ENCODE peak calls at places on chromosomes 2 and 18, in seven cellular contexts. V is mesenchymal stem cell; W is CD8-positive, alpha-beta memory T cell; O is MM.1S; S is heart right ventricle; N is dorsolateral prefrontal cortex; C is CD4-positive, alpha-beta T cell. Q is an unnamed sample.

GRCh38 chr2:36362291-36362690 is 6.7 kb downstream of the CRIM1 start:
- DNase-seq in V (peak; percentile 71), W (no peak), O (no peak), S (no peak), N (no peak), C (no peak), Q (no peak)

GRCh38 chr2:14560686-14561085 is 71.8 kb upstream of the LRATD1 start:
- DNase-seq in V (no peak), W (no peak), O (no peak), S (no peak), N (no peak), C (no peak), Q (no peak)

GRCh38 chr2:191436368-191437055 is 191.3 kb downstream of the MYO1B start:
- DNase-seq in V (peak; percentile 36), W (no peak), O (no peak), S (no peak), N (no peak), C (no peak), Q (no peak)

GRCh38 chr2:6445156-6445555 is 420.6 kb downstream of the CMPK2 start:
- DNase-seq in V (no peak), W (no peak), O (no peak), S (no peak), N (no peak), C (no peak), Q (no peak)

GRCh38 chr2:163601377-163601776 is 134.4 kb downstream of the FIGN start:
- DNase-seq in V (peak; percentile 75), W (no peak), O (no peak), S (no peak), N (no peak), C (no peak), Q (no peak)

GRCh38 chr2:62348700-62349099 is 152.8 kb downstream of the B3GNT2 start:
- DNase-seq in V (no peak), W (no peak), O (peak; percentile 14), S (no peak), N (no peak), C (no peak), Q (no peak)

GRCh38 chr2:40401896-40402295 is 50.0 kb downstream of the SLC8A1 start:
- DNase-seq in V (peak; percentile 85), W (no peak), O (no peak), S (no peak), N (no peak), C (no peak), Q (no peak)

GRCh38 chr18:24293254-24293653 is 104.4 kb downstream of the OSBPL1A start:
- DNase-seq in V (no peak), W (no peak), O (no peak), S (no peak), N (no peak), C (no peak), Q (no peak)

GRCh38 chr2:83106853-83107252 is 1352.2 kb downstream of the SUCLG1 start:
- DNase-seq in V (no peak), W (no peak), O (no peak), S (no peak), N (no peak), C (no peak), Q (no peak)

GRCh38 chr2:38533180-38533579 is 69.5 kb downstream of the HNRNPLL start:
- DNase-seq in V (no peak), W (no peak), O (peak; percentile 90), S (no peak), N (peak; percentile 53), C (no peak), Q (no peak)

GRCh38 chr2:147030966-147031760 is 813.7 kb upstream of the ACVR2A start:
- DNase-seq in V (peak; percentile 10), W (no peak), O (no peak), S (no peak), N (no peak), C (no peak), Q (no peak)

GRCh38 chr2:219028996-219029828 is 12.1 kb downstream of the CFAP65 start:
- DNase-seq in V (no peak), W (no peak), O (no peak), S (no peak), N (no peak), C (no peak), Q (no peak)

GRCh38 chr2:210553371-210553770 is 3.0 kb upstream of the CPS1 start:
- DNase-seq in V (peak; percentile 37), W (no peak), O (no peak), S (no peak), N (no peak), C (no peak), Q (no peak)

GRCh38 chr2:196066794-196067382 is 1.7 kb downstream of the DNAH7 start:
- DNase-seq in V (peak; percentile 57), W (no peak), O (peak; percentile 44), S (no peak), N (no peak), C (no peak), Q (no peak)

GRCh38 chr2:240578110-240578450 is 8.5 kb upstream of the CAPN10 start:
- DNase-seq in V (no peak), W (no peak), O (no peak), S (no peak), N (no peak), C (no peak), Q (no peak)

DNA sequence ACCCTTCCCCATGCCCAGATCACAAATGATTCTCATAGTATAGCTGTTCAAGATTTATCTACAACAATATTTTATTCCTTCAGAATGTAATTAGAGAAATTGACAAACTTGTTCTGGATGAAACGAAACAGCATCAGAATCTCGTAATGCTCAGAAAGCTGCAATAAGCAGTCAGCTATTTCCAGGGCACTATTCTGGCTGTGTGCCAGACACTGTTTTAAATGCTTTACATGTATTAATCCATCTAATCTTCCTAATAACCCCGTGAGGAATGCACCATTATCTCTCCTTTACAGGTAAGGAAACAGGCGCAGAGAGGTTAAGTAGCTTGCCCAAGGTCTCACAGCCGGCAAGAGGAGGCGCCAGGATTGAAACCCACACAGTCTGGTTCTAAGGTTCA is 10.1 kb upstream of the LYPD6B start:
- DNase-seq in V (no peak), W (no peak), O (no peak), S (no peak), N (no peak), C (no peak), Q (no peak)
- H3K27ac ChIP-seq in V (no peak overlapping the region), W (no peak overlapping the region), O (no peak overlapping the region), S (no peak overlapping the region), N (no peak overlapping the region), C (no peak overlapping the region), Q (no peak overlapping the region)

GRCh38 chr2:149662556-149662955 is 75.0 kb upstream of the MMADHC start:
- DNase-seq in V (no peak), W (no peak), O (no peak), S (no peak), N (no peak), C (no peak), Q (no peak)
- H3K27ac ChIP-seq in V (no peak overlapping the region), W (no peak overlapping the region), O (no peak overlapping the region), S (no peak overlapping the region), N (no peak overlapping the region), C (no peak overlapping the region), Q (no peak overlapping the region)

DNA sequence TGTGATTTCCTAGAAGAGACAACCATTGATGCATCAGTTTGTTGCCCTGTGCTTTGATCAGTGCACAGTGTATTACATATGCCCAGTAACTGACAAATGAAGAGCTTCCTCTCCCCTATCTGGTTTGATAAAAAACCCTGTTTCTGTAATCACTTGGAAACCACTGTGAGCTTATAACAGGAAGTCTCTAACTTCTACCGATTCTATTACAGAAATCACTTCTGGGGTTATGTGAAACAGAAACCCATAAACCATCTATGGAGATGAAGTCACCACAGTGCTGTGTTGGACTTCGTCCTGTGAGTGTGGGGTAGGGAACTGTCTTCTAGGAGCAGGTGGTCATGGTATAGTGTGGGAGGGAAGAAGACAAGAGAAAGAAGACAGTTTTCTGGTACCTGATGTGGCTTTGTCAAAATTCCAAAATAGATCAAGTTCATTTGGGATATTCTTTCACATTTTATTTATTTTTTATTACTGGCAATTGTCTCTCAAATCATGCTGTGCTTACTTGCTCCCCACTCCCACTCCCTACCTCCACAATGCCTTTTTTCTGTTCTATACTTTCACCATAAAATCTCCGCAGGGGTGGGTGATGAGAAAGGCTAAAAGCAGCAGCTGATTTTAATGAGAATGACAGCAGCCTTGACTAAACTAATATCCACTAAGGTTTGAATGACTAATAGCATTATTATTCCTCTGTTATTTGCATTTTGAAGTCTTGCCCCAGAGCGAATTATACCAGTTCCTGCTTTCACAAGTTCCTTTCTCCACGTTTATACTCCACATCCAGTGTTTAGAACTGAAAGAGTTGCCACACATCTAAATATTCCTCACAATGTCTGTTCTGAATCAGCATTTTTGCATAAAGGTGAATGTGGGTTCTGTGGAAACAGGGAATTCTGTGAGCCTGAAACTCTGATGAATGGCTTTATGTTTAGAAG is 41.7 kb upstream of the RND3 start:
- DNase-seq in V (peak; percentile 85), W (no peak), O (peak; percentile 63), S (no peak), N (no peak), C (no peak), Q (no peak)
- H3K27ac ChIP-seq in V (peak overlapping the region; percentile 56), W (no peak overlapping the region), O (peak overlapping the region; percentile 28), S (no peak overlapping the region), N (no peak overlapping the region), C (no peak overlapping the region), Q (no peak overlapping the region)

DNA sequence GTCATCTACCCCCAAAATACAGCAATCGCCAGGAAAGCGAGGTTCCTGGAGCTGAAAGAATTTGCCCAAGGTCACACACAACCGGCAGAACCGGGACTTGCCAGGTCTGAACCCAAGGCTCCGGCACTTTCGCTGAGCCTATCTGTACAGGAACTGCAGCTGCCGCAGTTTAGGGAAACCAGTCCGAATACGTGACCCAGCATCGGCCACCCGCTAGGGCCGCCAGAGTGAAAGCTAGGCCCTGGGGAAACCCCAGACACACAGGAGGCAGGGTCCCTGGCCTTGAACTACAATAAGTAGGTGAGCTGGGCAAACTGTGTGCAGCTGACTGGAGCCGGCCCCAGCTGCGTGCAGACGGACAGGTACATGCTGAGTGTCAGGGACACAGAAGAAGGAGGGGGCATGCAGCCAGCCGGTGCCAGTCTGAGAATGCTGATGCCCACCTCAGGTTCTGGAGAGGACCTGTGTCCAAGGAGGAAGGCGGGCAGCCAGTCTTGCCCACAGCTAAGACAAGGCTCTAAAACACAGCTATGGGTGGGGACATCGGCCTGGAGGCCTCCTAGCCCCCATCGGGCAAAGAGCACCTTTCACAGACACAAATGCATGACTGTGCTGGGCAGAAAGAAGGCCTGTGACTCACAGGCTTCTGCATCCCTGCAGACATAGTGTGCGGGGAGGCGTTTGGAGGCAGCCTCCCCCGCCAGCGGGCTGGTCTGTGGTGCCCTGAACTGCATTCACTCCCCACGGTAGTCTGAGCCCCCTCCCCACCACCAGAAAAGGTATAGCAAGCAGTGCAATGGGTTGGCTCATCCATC is 107.5 kb upstream of the ID2 start:
- DNase-seq in V (no peak), W (no peak), O (no peak), S (no peak), N (peak; percentile 41), C (no peak), Q (no peak)
- H3K27ac ChIP-seq in V (no peak overlapping the region), W (no peak overlapping the region), O (no peak overlapping the region), S (no peak overlapping the region), N (no peak overlapping the region), C (no peak overlapping the region), Q (no peak overlapping the region)